ENCODE peak calls at places on chromosomes 12 and 14, in six cellular contexts. E is coronary artery, I is left ventricle myocardium inferior, C is HCT116, H is ovary, Q is heart left ventricle. X is an unnamed sample.

GRCh38 chr14:91349481-91350074 is 68.0 kb downstream of the CCDC88C start:
- DNase-seq in E (no peak), I (no peak), C (no peak), H (no peak), Q (no peak), X (no peak)

GRCh38 chr12:73383584-73384229 is 1111.5 kb downstream of the TRHDE start:
- DNase-seq in E (no peak), I (no peak), C (no peak), H (no peak), Q (no peak), X (peak)

GRCh38 chr14:38001501-38001900 is 206.2 kb upstream of the SSTR1 start:
- DNase-seq in E (no peak), I (no peak), C (no peak), H (no peak), Q (no peak), X (no peak)

GRCh38 chr14:63179383-63179782 is 24.9 kb upstream of the RHOJ start:
- DNase-seq in E (no peak), I (peak), C (no peak), H (no peak), Q (no peak), X (peak)

GRCh38 chr12:57047981-57048380 is 1.9 kb downstream of the MYO1A start:
- DNase-seq in E (no peak), I (no peak), C (no peak), H (no peak), Q (no peak), X (no peak)

GRCh38 chr12:1779783-1780182 is 40.6 kb upstream of the LRTM2 start:
- DNase-seq in E (no peak), I (no peak), C (no peak), H (no peak), Q (no peak), X (no peak)

GRCh38 chr14:104803280-104803915 is 2.5 kb downstream of the ZBTB42 start:
- DNase-seq in E (no peak), I (no peak), C (no peak), H (no peak), Q (no peak), X (no peak)

GRCh38 chr14:62409909-62410308 is 635.3 kb downstream of the KCNH5 start:
- DNase-seq in E (no peak), I (no peak), C (no peak), H (no peak), Q (no peak), X (no peak)

GRCh38 chr12:40086471-40086870 is 19.4 kb downstream of the SLC2A13 start:
- DNase-seq in E (no peak), I (no peak), C (no peak), H (no peak), Q (no peak), X (no peak)

GRCh38 chr12:19872745-19873144 is 433.5 kb downstream of the AEBP2 start:
- DNase-seq in E (no peak), I (no peak), C (no peak), H (no peak), Q (no peak), X (no peak)

GRCh38 chr14:33792387-33793368 is 158.2 kb downstream of the EGLN3 start:
- DNase-seq in E (no peak), I (peak), C (peak), H (peak), Q (peak), X (peak)

GRCh38 chr14:21455592-21455911 is 371 bp downstream of the CHD8 start:
- DNase-seq in E (no peak), I (no peak), C (no peak), H (no peak), Q (no peak), X (no peak)

GRCh38 chr12:6963741-6964446 is 6.6 kb downstream of the PHB2 start:
- DNase-seq in E (peak), I (peak), C (no peak), H (no peak), Q (no peak), X (no peak)

GRCh38 chr12:27840229-27840999 is 60.4 kb upstream of the MANSC4 start:
- DNase-seq in E (no peak), I (no peak), C (no peak), H (no peak), Q (no peak), X (peak)

GRCh38 chr12:57479376-57480115 is at the start of gene ARHGAP9:
- DNase-seq in E (no peak), I (no peak), C (no peak), H (no peak), Q (no peak), X (no peak)

GRCh38 chr14:36268957-36269734 is 51.3 kb downstream of the MBIP start:
- DNase-seq in E (no peak), I (no peak), C (no peak), H (no peak), Q (no peak), X (no peak)

GRCh38 chr12:106954462-106955376 is 988 bp upstream of the TMEM263 start:
- DNase-seq in E (peak), I (peak), C (no peak), H (peak), Q (peak), X (no peak)

GRCh38 chr12:47903927-47904646 is 707 bp downstream of the VDR start:
- DNase-seq in E (no peak), I (peak), C (peak), H (peak), Q (no peak), X (no peak)

GRCh38 chr12:12901158-12901791 is 9.9 kb downstream of the GPRC5A start:
- DNase-seq in E (peak), I (no peak), C (no peak), H (peak), Q (no peak), X (no peak)

GRCh38 chr12:3199551-3200031 is 122.4 kb downstream of the TSPAN9 start:
- DNase-seq in E (no peak), I (no peak), C (no peak), H (peak), Q (peak), X (no peak)

GRCh38 chr14:32419429-32419828 is 90.3 kb downstream of the AKAP6 start:
- DNase-seq in E (no peak), I (no peak), C (no peak), H (no peak), Q (no peak), X (no peak)

GRCh38 chr12:31235868-31236395 is 90.0 kb downstream of the SINHCAF start:
- DNase-seq in E (no peak), I (no peak), C (no peak), H (no peak), Q (no peak), X (no peak)

GRCh38 chr12:59408431-59408830 is 187.4 kb upstream of the SLC16A7 start:
- DNase-seq in E (no peak), I (no peak), C (no peak), H (no peak), Q (no peak), X (no peak)

GRCh38 chr12:60201891-60202290 is 606.1 kb downstream of the SLC16A7 start:
- DNase-seq in E (no peak), I (no peak), C (no peak), H (no peak), Q (no peak), X (no peak)

DNA sequence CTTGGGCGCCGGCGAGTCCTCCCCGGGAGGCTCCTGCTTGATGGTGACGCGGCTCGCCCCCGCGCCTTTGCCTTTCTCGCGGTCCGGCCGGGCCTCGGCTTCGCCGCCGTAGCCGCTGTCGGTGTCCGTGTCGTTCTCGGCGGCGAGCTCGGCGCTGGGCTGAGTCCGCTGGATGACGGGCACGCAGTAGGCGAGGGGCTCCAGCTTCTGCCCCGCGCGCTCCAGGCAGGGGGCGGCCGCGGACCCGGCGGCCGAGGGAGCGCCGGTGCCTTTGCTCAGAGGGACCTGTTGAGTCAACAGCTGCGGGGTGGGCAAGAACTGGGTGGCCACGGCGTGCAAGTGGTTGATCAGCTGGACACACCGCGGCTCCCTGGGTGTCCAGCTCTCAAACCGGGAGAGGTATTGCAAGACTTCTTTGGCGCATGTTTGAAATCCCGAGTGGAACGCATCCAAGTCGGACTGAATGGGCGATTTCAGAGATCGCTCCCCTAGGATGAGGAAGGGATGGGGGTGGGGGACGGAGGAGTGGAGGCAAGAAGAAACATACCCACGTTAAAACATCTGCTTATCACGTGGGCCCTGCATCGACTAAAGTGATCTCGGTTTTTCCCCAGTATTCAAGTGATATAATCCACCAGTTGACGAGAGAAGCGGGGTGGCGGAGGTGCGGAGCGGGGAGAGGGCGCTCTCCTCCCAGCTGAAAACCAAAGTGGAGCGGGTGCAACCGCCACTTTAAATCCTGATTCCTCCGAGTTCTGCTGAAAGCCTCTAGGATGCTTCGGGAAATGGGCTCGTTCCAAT is 2.0 kb downstream of the BHLHE41 start:
- DNase-seq in E (peak), I (peak), C (no peak), H (peak), Q (peak), X (no peak)
- TF ChIP-seq CTCF in E (no peak), I (peak), C (peak), H (no peak), Q (no peak), X (no peak)

DNA sequence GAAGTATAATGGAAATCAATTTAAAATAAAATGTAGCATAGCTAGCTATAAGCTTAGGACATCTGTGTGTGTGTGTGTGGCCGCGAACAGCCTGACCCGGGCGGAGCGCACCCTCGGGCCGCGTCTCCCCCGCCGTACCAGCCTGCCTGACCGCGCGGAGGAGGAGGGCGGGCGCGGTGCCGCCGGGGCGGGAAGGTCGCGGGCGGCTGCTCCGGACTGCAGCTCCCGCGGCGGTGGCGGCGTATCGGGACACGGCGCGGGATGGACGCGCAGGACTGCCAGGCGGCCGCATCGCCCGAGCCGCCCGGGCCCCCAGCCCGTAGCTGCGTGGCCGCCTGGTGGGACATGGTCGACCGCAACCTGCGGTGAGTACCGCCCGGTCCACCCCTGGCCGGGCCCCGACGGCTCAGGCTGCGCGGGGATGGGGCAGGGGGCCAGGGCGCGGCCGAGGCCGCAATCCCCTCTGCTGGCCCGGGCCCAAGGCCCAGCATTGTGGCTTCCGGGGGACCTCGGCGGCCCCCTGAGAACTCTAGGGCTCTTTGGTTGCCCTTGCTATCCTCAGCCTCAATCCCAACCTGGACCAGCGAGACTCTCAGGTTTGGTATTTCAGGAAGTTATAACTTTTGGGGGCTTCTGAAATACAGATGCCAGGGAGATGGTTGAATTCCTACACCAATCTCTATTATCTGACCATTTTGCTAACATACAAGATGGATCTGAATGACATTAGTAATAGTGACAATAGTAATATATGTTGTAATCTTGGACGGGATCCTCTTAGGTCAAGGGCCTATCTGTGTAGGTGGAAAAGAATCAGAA is at the start of gene ABHD12B:
- DNase-seq in E (no peak), I (no peak), C (no peak), H (peak), Q (no peak), X (no peak)
- H3K4me3 ChIP-seq in E (peak), I (peak), C (no peak), H (no peak), Q (no peak), X (no peak)

GRCh38 chr12:111766608-111767361 is at the start of gene ALDH2:
- DNase-seq in E (peak), I (peak), C (peak), H (peak), Q (peak), X (no peak)
- TF ChIP-seq CTCF in E (no peak), I (no peak), C (no peak), H (peak), Q (no peak), X (peak)

GRCh38 chr12:91181053-91181452 is 1.6 kb downstream of the DCN start:
- DNase-seq in E (no peak), I (no peak), C (no peak), H (no peak), Q (no peak), X (no peak)

GRCh38 chr12:91180162-91180561 is 2.5 kb downstream of the DCN start:
- DNase-seq in E (no peak), I (no peak), C (no peak), H (no peak), Q (no peak), X (no peak)

GRCh38 chr12:91179315-91179714 is 3.3 kb downstream of the DCN start:
- DNase-seq in E (no peak), I (no peak), C (no peak), H (no peak), Q (no peak), X (no peak)

GRCh38 chr12:91178801-91179200 is 3.8 kb downstream of the DCN start:
- DNase-seq in E (no peak), I (no peak), C (no peak), H (no peak), Q (no peak), X (no peak)

DNA sequence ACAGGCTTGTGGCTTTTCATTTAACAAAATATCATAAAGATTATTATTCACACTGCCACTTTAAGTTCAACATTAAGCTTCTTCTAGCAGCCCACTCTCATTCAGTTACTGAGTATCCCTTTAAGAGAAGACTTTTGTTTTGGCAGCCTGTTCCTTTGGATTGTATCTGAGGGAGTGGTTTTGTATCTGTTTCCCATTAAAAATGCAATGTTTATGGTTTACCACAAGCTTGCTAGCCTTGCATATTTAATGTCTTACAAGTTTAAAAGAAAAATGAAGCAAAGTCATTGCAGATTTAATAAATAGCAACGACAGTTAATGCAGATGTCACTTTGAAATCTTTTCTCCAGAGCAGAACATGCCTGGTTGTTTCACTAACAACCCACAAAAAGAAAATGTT is 2.0 kb downstream of the DCN start:
- DNase-seq in E (no peak), I (no peak), C (no peak), H (no peak), Q (no peak), X (peak)
- H3K4me3 ChIP-seq in E (peak), I (peak), C (no peak), H (peak), Q (peak), X (no peak)

X was measured in LNCaP clone FGC.